ENCODE peak calls at places on chromosomes 5 and 9, in six cellular contexts. One of them, this sample, is unnamed.

GRCh38 chr5:129996896-129997295 is 92.6 kb downstream of the CHSY3 start:
- DNase-seq in heart left ventricle: no peak
- DNase-seq in RCC 7860: no peak
- DNase-seq in NCI-H1417: no peak
- DNase-seq in NCI-H1092: no peak
- DNase-seq in NCI-H526 treated with DMSO at 0.1 percent for 48 hours: no peak
- DNase-seq in this sample: no peak

GRCh38 chr9:2923810-2924768 is 80.2 kb upstream of the PUM3 start:
- DNase-seq in NCI-H1092: no peak
- DNase-seq in NCI-H1417: no peak
- DNase-seq in NCI-H526 treated with DMSO at 0.1 percent for 48 hours: no peak
- DNase-seq in RCC 7860: no peak
- DNase-seq in heart left ventricle: no peak
- DNase-seq in this sample: no peak

GRCh38 chr5:128631771-128632170 is 93.7 kb upstream of the FBN2 start:
- DNase-seq in NCI-H526 treated with DMSO at 0.1 percent for 48 hours: no peak
- DNase-seq in NCI-H1417: no peak
- DNase-seq in heart left ventricle: no peak
- DNase-seq in RCC 7860: no peak
- DNase-seq in NCI-H1092: no peak
- DNase-seq in this sample: no peak

GRCh38 chr9:29974197-29974596 is 2400.9 kb upstream of the C9orf72 start:
- DNase-seq in NCI-H526 treated with DMSO at 0.1 percent for 48 hours: no peak
- DNase-seq in heart left ventricle: no peak
- DNase-seq in NCI-H1092: no peak
- DNase-seq in NCI-H1417: no peak
- DNase-seq in RCC 7860: no peak
- DNase-seq in this sample: no peak

GRCh38 chr5:137498736-137499505 is at the start of gene SPOCK1:
- DNase-seq in NCI-H1417: peak; percentile 78
- DNase-seq in NCI-H526 treated with DMSO at 0.1 percent for 48 hours: peak; percentile 72
- DNase-seq in NCI-H1092: peak; percentile 51
- DNase-seq in RCC 7860: peak; percentile 51
- DNase-seq in heart left ventricle: peak; percentile 68
- DNase-seq in this sample: peak; percentile 25

GRCh38 chr9:78089111-78089510 is 57.5 kb upstream of the GNAQ start:
- DNase-seq in NCI-H1092: no peak
- DNase-seq in heart left ventricle: no peak
- DNase-seq in NCI-H526 treated with DMSO at 0.1 percent for 48 hours: no peak
- DNase-seq in NCI-H1417: no peak
- DNase-seq in RCC 7860: no peak
- DNase-seq in this sample: no peak

GRCh38 chr5:82319192-82319591 is 41.0 kb upstream of the RPS23 start:
- DNase-seq in RCC 7860: no peak
- DNase-seq in NCI-H1417: no peak
- DNase-seq in NCI-H1092: no peak
- DNase-seq in NCI-H526 treated with DMSO at 0.1 percent for 48 hours: no peak
- DNase-seq in heart left ventricle: no peak
- DNase-seq in this sample: no peak

GRCh38 chr5:115068239-115069086 is 101.2 kb downstream of the TRIM36 start:
- DNase-seq in NCI-H1417: peak; percentile 11
- DNase-seq in heart left ventricle: no peak
- DNase-seq in RCC 7860: peak; percentile 69
- DNase-seq in NCI-H1092: no peak
- DNase-seq in NCI-H526 treated with DMSO at 0.1 percent for 48 hours: no peak
- DNase-seq in this sample: no peak

GRCh38 chr5:55633574-55634203 is 78.4 kb downstream of the SLC38A9 start:
- DNase-seq in NCI-H526 treated with DMSO at 0.1 percent for 48 hours: no peak
- DNase-seq in NCI-H1417: peak; percentile 11
- DNase-seq in NCI-H1092: no peak
- DNase-seq in heart left ventricle: peak; percentile 85
- DNase-seq in RCC 7860: peak; percentile 56
- DNase-seq in this sample: no peak

GRCh38 chr5:153888781-153889180 is 149.9 kb downstream of the FAM114A2 start:
- DNase-seq in NCI-H1092: no peak
- DNase-seq in RCC 7860: no peak
- DNase-seq in heart left ventricle: no peak
- DNase-seq in NCI-H526 treated with DMSO at 0.1 percent for 48 hours: no peak
- DNase-seq in NCI-H1417: no peak
- DNase-seq in this sample: no peak

GRCh38 chr5:145429170-145429569 is 406.0 kb downstream of the PRELID2 start:
- DNase-seq in NCI-H1092: no peak
- DNase-seq in NCI-H526 treated with DMSO at 0.1 percent for 48 hours: no peak
- DNase-seq in heart left ventricle: no peak
- DNase-seq in RCC 7860: no peak
- DNase-seq in NCI-H1417: no peak
- DNase-seq in this sample: no peak

GRCh38 chr5:76958976-76959767 is 6.3 kb downstream of the CRHBP start:
- DNase-seq in heart left ventricle: no peak
- DNase-seq in NCI-H526 treated with DMSO at 0.1 percent for 48 hours: no peak
- DNase-seq in NCI-H1092: no peak
- DNase-seq in RCC 7860: peak; percentile 9
- DNase-seq in NCI-H1417: no peak
- DNase-seq in this sample: no peak

GRCh38 chr9:29691758-29692407 is 2118.6 kb upstream of the C9orf72 start:
- DNase-seq in heart left ventricle: no peak
- DNase-seq in NCI-H1092: no peak
- DNase-seq in NCI-H1417: peak; percentile 2
- DNase-seq in RCC 7860: peak; percentile 9
- DNase-seq in NCI-H526 treated with DMSO at 0.1 percent for 48 hours: peak; percentile 22
- DNase-seq in this sample: no peak

GRCh38 chr5:137075163-137075970 is 423.8 kb downstream of the SPOCK1 start:
- DNase-seq in heart left ventricle: peak; percentile 51
- DNase-seq in NCI-H1417: peak; percentile 72
- DNase-seq in RCC 7860: peak; percentile 37
- DNase-seq in NCI-H1092: peak; percentile 39
- DNase-seq in NCI-H526 treated with DMSO at 0.1 percent for 48 hours: peak; percentile 80
- DNase-seq in this sample: peak; percentile 52

GRCh38 chr9:89953824-89954223 is 349.0 kb downstream of the GADD45G start:
- DNase-seq in NCI-H526 treated with DMSO at 0.1 percent for 48 hours: no peak
- DNase-seq in NCI-H1092: peak; percentile 56
- DNase-seq in RCC 7860: no peak
- DNase-seq in heart left ventricle: no peak
- DNase-seq in NCI-H1417: no peak
- DNase-seq in this sample: no peak

GRCh38 chr5:80937591-80937990 is 22.6 kb upstream of the RASGRF2 start:
- DNase-seq in NCI-H526 treated with DMSO at 0.1 percent for 48 hours: no peak
- DNase-seq in RCC 7860: no peak
- DNase-seq in NCI-H1417: no peak
- DNase-seq in NCI-H1092: no peak
- DNase-seq in heart left ventricle: no peak
- DNase-seq in this sample: no peak

GRCh38 chr9:89497181-89497963 is 541 bp downstream of the SEMA4D start:
- DNase-seq in RCC 7860: no peak
- DNase-seq in NCI-H1417: peak; percentile 61
- DNase-seq in NCI-H1092: no peak
- DNase-seq in heart left ventricle: no peak
- DNase-seq in NCI-H526 treated with DMSO at 0.1 percent for 48 hours: no peak
- DNase-seq in this sample: no peak

GRCh38 chr5:154937718-154938466 is at the start of gene GEMIN5:
- DNase-seq in RCC 7860: peak; percentile 75
- DNase-seq in NCI-H1092: peak; percentile 62
- DNase-seq in NCI-H1417: peak; percentile 81
- DNase-seq in NCI-H526 treated with DMSO at 0.1 percent for 48 hours: peak; percentile 72
- DNase-seq in heart left ventricle: peak; percentile 90
- DNase-seq in this sample: peak; percentile 90

GRCh38 chr5:128538249-128539037 is 398 bp upstream of the FBN2 start:
- DNase-seq in NCI-H1092: no peak
- DNase-seq in NCI-H1417: peak; percentile 41
- DNase-seq in NCI-H526 treated with DMSO at 0.1 percent for 48 hours: no peak
- DNase-seq in heart left ventricle: peak; percentile 79
- DNase-seq in RCC 7860: no peak
- DNase-seq in this sample: no peak

GRCh38 chr5:151107738-151108520 is 27.1 kb upstream of the TNIP1 start:
- DNase-seq in NCI-H1417: no peak
- DNase-seq in RCC 7860: no peak
- DNase-seq in NCI-H1092: no peak
- DNase-seq in heart left ventricle: peak; percentile 66
- DNase-seq in NCI-H526 treated with DMSO at 0.1 percent for 48 hours: no peak
- DNase-seq in this sample: no peak

GRCh38 chr5:11355491-11355890 is 548.8 kb downstream of the CTNND2 start:
- DNase-seq in RCC 7860: no peak
- DNase-seq in NCI-H526 treated with DMSO at 0.1 percent for 48 hours: no peak
- DNase-seq in heart left ventricle: no peak
- DNase-seq in NCI-H1417: no peak
- DNase-seq in NCI-H1092: no peak
- DNase-seq in this sample: no peak

GRCh38 chr9:76887003-76887821 is 18.7 kb downstream of the PRUNE2 start:
- DNase-seq in NCI-H1092: no peak
- DNase-seq in NCI-H1417: no peak
- DNase-seq in RCC 7860: no peak
- DNase-seq in heart left ventricle: no peak
- DNase-seq in NCI-H526 treated with DMSO at 0.1 percent for 48 hours: no peak
- DNase-seq in this sample: no peak

GRCh38 chr9:34863426-34863825 is 94.7 kb upstream of the PHF24 start:
- DNase-seq in RCC 7860: no peak
- DNase-seq in NCI-H1417: no peak
- DNase-seq in NCI-H526 treated with DMSO at 0.1 percent for 48 hours: no peak
- DNase-seq in heart left ventricle: no peak
- DNase-seq in NCI-H1092: no peak
- DNase-seq in this sample: no peak

GRCh38 chr9:27536168-27536567 is 6.6 kb upstream of the MOB3B start:
- DNase-seq in NCI-H1417: no peak
- DNase-seq in NCI-H526 treated with DMSO at 0.1 percent for 48 hours: no peak
- DNase-seq in heart left ventricle: no peak
- DNase-seq in RCC 7860: no peak
- DNase-seq in NCI-H1092: no peak
- DNase-seq in this sample: no peak

GRCh38 chr9:138053321-138053868 is 175.8 kb downstream of the CACNA1B start:
- DNase-seq in NCI-H526 treated with DMSO at 0.1 percent for 48 hours: no peak
- DNase-seq in NCI-H1092: no peak
- DNase-seq in RCC 7860: no peak
- DNase-seq in NCI-H1417: peak; percentile 6
- DNase-seq in heart left ventricle: no peak
- DNase-seq in this sample: no peak

GRCh38 chr9:96636368-96636767 is 16.7 kb upstream of the CDC14B start:
- DNase-seq in NCI-H1417: no peak
- DNase-seq in heart left ventricle: no peak
- DNase-seq in NCI-H526 treated with DMSO at 0.1 percent for 48 hours: no peak
- DNase-seq in NCI-H1092: no peak
- DNase-seq in RCC 7860: no peak
- DNase-seq in this sample: no peak

GRCh38 chr5:80406980-80407734 is 707 bp upstream of the ZFYVE16 start:
- DNase-seq in NCI-H1417: no peak
- DNase-seq in RCC 7860: no peak
- DNase-seq in NCI-H526 treated with DMSO at 0.1 percent for 48 hours: no peak
- DNase-seq in NCI-H1092: no peak
- DNase-seq in heart left ventricle: peak; percentile 51
- DNase-seq in this sample: peak; percentile 74

GRCh38 chr5:109563692-109564091 is 126.0 kb upstream of the MAN2A1 start:
- DNase-seq in NCI-H1417: no peak
- DNase-seq in heart left ventricle: no peak
- DNase-seq in NCI-H1092: no peak
- DNase-seq in RCC 7860: no peak
- DNase-seq in NCI-H526 treated with DMSO at 0.1 percent for 48 hours: no peak
- DNase-seq in this sample: no peak

GRCh38 chr9:133606722-133607053 is 2.5 kb downstream of the FAM163B start:
- DNase-seq in NCI-H1092: peak; percentile 21
- DNase-seq in NCI-H526 treated with DMSO at 0.1 percent for 48 hours: no peak
- DNase-seq in NCI-H1417: peak; percentile 70
- DNase-seq in RCC 7860: no peak
- DNase-seq in heart left ventricle: no peak
- DNase-seq in this sample: no peak

GRCh38 chr9:82982271-82982880 is 80.6 kb downstream of the RASEF start:
- DNase-seq in NCI-H1417: no peak
- DNase-seq in heart left ventricle: no peak
- DNase-seq in NCI-H526 treated with DMSO at 0.1 percent for 48 hours: no peak
- DNase-seq in RCC 7860: no peak
- DNase-seq in NCI-H1092: no peak
- DNase-seq in this sample: no peak

GRCh38 chr5:132421442-132421841 is 51.9 kb downstream of the SLC22A5 start:
- DNase-seq in heart left ventricle: no peak
- DNase-seq in NCI-H1092: no peak
- DNase-seq in NCI-H526 treated with DMSO at 0.1 percent for 48 hours: no peak
- DNase-seq in NCI-H1417: no peak
- DNase-seq in RCC 7860: no peak
- DNase-seq in this sample: no peak

GRCh38 chr9:89597711-89598707 is 6.8 kb upstream of the GADD45G start:
- DNase-seq in heart left ventricle: no peak
- DNase-seq in NCI-H1092: peak; percentile 46
- DNase-seq in RCC 7860: peak; percentile 25
- DNase-seq in NCI-H526 treated with DMSO at 0.1 percent for 48 hours: peak; percentile 4
- DNase-seq in NCI-H1417: peak; percentile 47
- DNase-seq in this sample: peak; percentile 55

This sample was measured in ovary.